ENCODE peak calls at places on chromosomes 6 and 20, in four cellular contexts. P, W, F and C are unnamed samples.

GRCh38 chr20:17471606-17472187 is 59.5 kb downstream of the BFSP1 start:
- DNase-seq in P (no peak), W (no peak), F (no peak), C (no peak)

GRCh38 chr6:100479180-100480035 is 14.7 kb upstream of the SIM1 start:
- DNase-seq in P (peak), W (peak), F (no peak), C (no peak)

GRCh38 chr6:147508073-147508870 is at the start of gene SAMD5:
- DNase-seq in P (peak), W (peak), F (peak), C (no peak)

GRCh38 chr6:149031545-149032317 is 284.9 kb downstream of the UST start:
- DNase-seq in P (no peak), W (peak), F (peak), C (no peak)

GRCh38 chr6:169825558-169826225 is 74.3 kb downstream of the ERMARD start:
- DNase-seq in P (no peak), W (no peak), F (no peak), C (no peak)

GRCh38 chr6:16436550-16436949 is 198.2 kb downstream of the GMPR start:
- DNase-seq in P (no peak), W (no peak), F (no peak), C (no peak)

GRCh38 chr6:137387365-137387764 is 106.8 kb downstream of the OLIG3 start:
- DNase-seq in P (peak), W (no peak), F (no peak), C (no peak)

GRCh38 chr6:160379464-160379863 is 31.3 kb downstream of the SLC22A3 start:
- DNase-seq in P (no peak), W (peak), F (no peak), C (no peak)

GRCh38 chr6:149012040-149012545 is 265.3 kb downstream of the UST start:
- DNase-seq in P (peak), W (peak), F (no peak), C (no peak)

GRCh38 chr20:45833030-45833882 is at the start of gene SNX21:
- DNase-seq in P (peak), W (peak), F (peak), C (peak)

GRCh38 chr20:51687071-51687470 is 81.1 kb downstream of the ATP9A start:
- DNase-seq in P (no peak), W (peak), F (no peak), C (no peak)

GRCh38 chr6:170134077-170135040 is 156.5 kb downstream of the DLL1 start:
- DNase-seq in P (no peak), W (no peak), F (peak), C (peak)

GRCh38 chr6:37317312-37318038 is 36.3 kb upstream of the RNF8 start:
- DNase-seq in P (no peak), W (no peak), F (no peak), C (no peak)

GRCh38 chr20:37727247-37727956 is 33.6 kb downstream of the CTNNBL1 start:
- DNase-seq in P (peak), W (peak), F (no peak), C (no peak)

GRCh38 chr6:168384045-168385038 is 56.6 kb upstream of the SMOC2 start:
- DNase-seq in P (no peak), W (peak), F (no peak), C (no peak)

GRCh38 chr6:135475292-135475886 is 22.2 kb downstream of the AHI1 start:
- DNase-seq in P (no peak), W (no peak), F (no peak), C (no peak)

GRCh38 chr6:68158256-68158655 is 476.8 kb upstream of the ADGRB3 start:
- DNase-seq in P (no peak), W (no peak), F (no peak), C (no peak)

GRCh38 chr20:2688041-2688591 is 4.5 kb upstream of the EBF4 start:
- DNase-seq in P (peak), W (peak), F (peak), C (peak)